ENCODE peak calls at places on chromosomes 6 and 20, in six cellular contexts. One of them, this sample, is unnamed.

GRCh38 chr6:7883381-7883780 is 27.2 kb downstream of the TXNDC5 start:
- DNase-seq in H9: no peak
- DNase-seq in PC-3: no peak
- DNase-seq in neural progenitor cell: no peak
- DNase-seq in heart left ventricle: no peak
- DNase-seq in GM12878: no peak
- DNase-seq in this sample: no peak

GRCh38 chr6:35713426-35713825 is 23.4 kb upstream of the ARMC12 start:
- DNase-seq in H9: no peak
- DNase-seq in PC-3: no peak
- DNase-seq in neural progenitor cell: no peak
- DNase-seq in heart left ventricle: no peak
- DNase-seq in GM12878: no peak
- DNase-seq in this sample: no peak

GRCh38 chr6:157235600-157236039 is 87.7 kb downstream of the TMEM242 start:
- DNase-seq in H9: peak
- DNase-seq in PC-3: no peak
- DNase-seq in neural progenitor cell: peak
- DNase-seq in heart left ventricle: peak
- DNase-seq in GM12878: no peak
- DNase-seq in this sample: peak

GRCh38 chr20:48583171-48583570 is 244.6 kb downstream of the PREX1 start:
- DNase-seq in H9: no peak
- DNase-seq in PC-3: no peak
- DNase-seq in neural progenitor cell: no peak
- DNase-seq in heart left ventricle: no peak
- DNase-seq in GM12878: no peak
- DNase-seq in this sample: no peak

GRCh38 chr20:227439-228105 is 514 bp downstream of the DEFB129 start:
- DNase-seq in H9: no peak
- DNase-seq in PC-3: no peak
- DNase-seq in neural progenitor cell: no peak
- DNase-seq in heart left ventricle: no peak
- DNase-seq in GM12878: no peak
- DNase-seq in this sample: no peak

GRCh38 chr6:144377586-144377985 is 92.5 kb downstream of the UTRN start:
- DNase-seq in H9: no peak
- DNase-seq in PC-3: no peak
- DNase-seq in neural progenitor cell: no peak
- DNase-seq in heart left ventricle: no peak
- DNase-seq in GM12878: no peak
- DNase-seq in this sample: no peak

GRCh38 chr20:37552415-37552814 is 24.7 kb upstream of the BLCAP start:
- DNase-seq in H9: no peak
- DNase-seq in PC-3: peak
- DNase-seq in neural progenitor cell: no peak
- DNase-seq in heart left ventricle: no peak
- DNase-seq in GM12878: no peak
- DNase-seq in this sample: peak

GRCh38 chr6:152698692-152699091 is 995 bp downstream of the MYCT1 start:
- DNase-seq in H9: no peak
- DNase-seq in PC-3: no peak
- DNase-seq in neural progenitor cell: no peak
- DNase-seq in heart left ventricle: no peak
- DNase-seq in GM12878: no peak
- DNase-seq in this sample: no peak

GRCh38 chr6:168002812-168003211 is 5.3 kb downstream of the KIF25 start:
- DNase-seq in H9: no peak
- DNase-seq in PC-3: no peak
- DNase-seq in neural progenitor cell: peak
- DNase-seq in heart left ventricle: no peak
- DNase-seq in GM12878: no peak
- DNase-seq in this sample: peak

GRCh38 chr6:169046021-169046420 is 207.6 kb downstream of the THBS2 start:
- DNase-seq in H9: no peak
- DNase-seq in PC-3: no peak
- DNase-seq in neural progenitor cell: no peak
- DNase-seq in heart left ventricle: no peak
- DNase-seq in GM12878: no peak
- DNase-seq in this sample: no peak

GRCh38 chr6:20952605-20953004 is 418.3 kb downstream of the CDKAL1 start:
- DNase-seq in H9: peak
- DNase-seq in PC-3: peak
- DNase-seq in neural progenitor cell: no peak
- DNase-seq in heart left ventricle: no peak
- DNase-seq in GM12878: no peak
- DNase-seq in this sample: peak

GRCh38 chr20:49983848-49984408 is 1.1 kb downstream of the SNAI1 start:
- DNase-seq in H9: no peak
- DNase-seq in PC-3: no peak
- DNase-seq in neural progenitor cell: no peak
- DNase-seq in heart left ventricle: peak
- DNase-seq in GM12878: no peak
- DNase-seq in this sample: no peak

GRCh38 chr6:1383729-1384548 is 5.4 kb upstream of the FOXF2 start:
- DNase-seq in H9: peak
- DNase-seq in PC-3: no peak
- DNase-seq in neural progenitor cell: peak
- DNase-seq in heart left ventricle: no peak
- DNase-seq in GM12878: no peak
- DNase-seq in this sample: no peak

GRCh38 chr6:71886184-71887005 is at the start of gene RIMS1:
- DNase-seq in H9: peak
- DNase-seq in PC-3: no peak
- DNase-seq in neural progenitor cell: peak
- DNase-seq in heart left ventricle: no peak
- DNase-seq in GM12878: no peak
- DNase-seq in this sample: peak

GRCh38 chr6:118843685-118844390 is 50.1 kb upstream of the ASF1A start:
- DNase-seq in H9: no peak
- DNase-seq in PC-3: no peak
- DNase-seq in neural progenitor cell: no peak
- DNase-seq in heart left ventricle: no peak
- DNase-seq in GM12878: peak
- DNase-seq in this sample: no peak

GRCh38 chr20:33664762-33665144 is 2.0 kb upstream of the ACTL10 start:
- DNase-seq in H9: no peak
- DNase-seq in PC-3: no peak
- DNase-seq in neural progenitor cell: no peak
- DNase-seq in heart left ventricle: no peak
- DNase-seq in GM12878: no peak
- DNase-seq in this sample: no peak

GRCh38 chr20:49768204-49769124 is 44.2 kb upstream of the SLC9A8 start:
- DNase-seq in H9: peak
- DNase-seq in PC-3: peak
- DNase-seq in neural progenitor cell: peak
- DNase-seq in heart left ventricle: peak
- DNase-seq in GM12878: peak
- DNase-seq in this sample: no peak

GRCh38 chr6:139370047-139370706 is 4.3 kb downstream of the CITED2 start:
- DNase-seq in H9: no peak
- DNase-seq in PC-3: peak
- DNase-seq in neural progenitor cell: peak
- DNase-seq in heart left ventricle: no peak
- DNase-seq in GM12878: no peak
- DNase-seq in this sample: peak

GRCh38 chr20:32112862-32113261 is 3.3 kb downstream of the TM9SF4 start:
- DNase-seq in H9: no peak
- DNase-seq in PC-3: no peak
- DNase-seq in neural progenitor cell: no peak
- DNase-seq in heart left ventricle: peak
- DNase-seq in GM12878: no peak
- DNase-seq in this sample: no peak

GRCh38 chr6:132395015-132395597 is 6.2 kb downstream of the MOXD1 start:
- DNase-seq in H9: no peak
- DNase-seq in PC-3: no peak
- DNase-seq in neural progenitor cell: no peak
- DNase-seq in heart left ventricle: no peak
- DNase-seq in GM12878: no peak
- DNase-seq in this sample: no peak

GRCh38 chr6:95519228-95520037 is 57.9 kb upstream of the MANEA start:
- DNase-seq in H9: peak
- DNase-seq in PC-3: no peak
- DNase-seq in neural progenitor cell: no peak
- DNase-seq in heart left ventricle: no peak
- DNase-seq in GM12878: no peak
- DNase-seq in this sample: no peak

GRCh38 chr6:91434135-91434534 is 847.3 kb upstream of the MAP3K7 start:
- DNase-seq in H9: no peak
- DNase-seq in PC-3: peak
- DNase-seq in neural progenitor cell: no peak
- DNase-seq in heart left ventricle: no peak
- DNase-seq in GM12878: no peak
- DNase-seq in this sample: no peak

GRCh38 chr6:130980310-130981032 is 82.6 kb downstream of the EPB41L2 start:
- DNase-seq in H9: no peak
- DNase-seq in PC-3: no peak
- DNase-seq in neural progenitor cell: no peak
- DNase-seq in heart left ventricle: peak
- DNase-seq in GM12878: no peak
- DNase-seq in this sample: no peak

GRCh38 chr6:131413191-131413830 is 159.7 kb upstream of the ARG1 start:
- DNase-seq in H9: no peak
- DNase-seq in PC-3: no peak
- DNase-seq in neural progenitor cell: no peak
- DNase-seq in heart left ventricle: no peak
- DNase-seq in GM12878: no peak
- DNase-seq in this sample: no peak

GRCh38 chr6:26195376-26195923 is 108.2 kb downstream of the HFE start:
- DNase-seq in H9: peak
- DNase-seq in PC-3: peak
- DNase-seq in neural progenitor cell: peak
- DNase-seq in heart left ventricle: peak
- DNase-seq in GM12878: peak
- DNase-seq in this sample: peak

GRCh38 chr6:36636687-36637418 is 41.7 kb upstream of the CDKN1A start:
- DNase-seq in H9: no peak
- DNase-seq in PC-3: no peak
- DNase-seq in neural progenitor cell: no peak
- DNase-seq in heart left ventricle: no peak
- DNase-seq in GM12878: no peak
- DNase-seq in this sample: no peak

GRCh38 chr6:106158816-106159215 is 72.7 kb downstream of the PRDM1 start:
- DNase-seq in H9: no peak
- DNase-seq in PC-3: no peak
- DNase-seq in neural progenitor cell: no peak
- DNase-seq in heart left ventricle: no peak
- DNase-seq in GM12878: no peak
- DNase-seq in this sample: no peak

GRCh38 chr6:43402819-43403218 is 24.5 kb upstream of the ABCC10 start:
- DNase-seq in H9: no peak
- DNase-seq in PC-3: no peak
- DNase-seq in neural progenitor cell: no peak
- DNase-seq in heart left ventricle: no peak
- DNase-seq in GM12878: no peak
- DNase-seq in this sample: peak
- TF ChIP-seq CTCF in H9: peak
- TF ChIP-seq CTCF in PC-3: no peak
- TF ChIP-seq CTCF in neural progenitor cell: no peak
- TF ChIP-seq CTCF in heart left ventricle: no peak
- TF ChIP-seq CTCF in GM12878: no peak
- TF ChIP-seq CTCF in this sample: peak

GRCh38 chr6:158766621-158767435 is 52.3 kb downstream of the EZR start:
- DNase-seq in H9: no peak
- DNase-seq in PC-3: no peak
- DNase-seq in neural progenitor cell: no peak
- DNase-seq in heart left ventricle: no peak
- DNase-seq in GM12878: no peak
- DNase-seq in this sample: no peak

GRCh38 chr6:158767714-158768113 is 51.5 kb downstream of the EZR start:
- DNase-seq in H9: no peak
- DNase-seq in PC-3: no peak
- DNase-seq in neural progenitor cell: no peak
- DNase-seq in heart left ventricle: no peak
- DNase-seq in GM12878: no peak
- DNase-seq in this sample: no peak

GRCh38 chr6:158769228-158769627 is 49.9 kb downstream of the EZR start:
- DNase-seq in H9: no peak
- DNase-seq in PC-3: no peak
- DNase-seq in neural progenitor cell: no peak
- DNase-seq in heart left ventricle: peak
- DNase-seq in GM12878: no peak
- DNase-seq in this sample: no peak

GRCh38 chr6:158769696-158770446 is 49.3 kb downstream of the EZR start:
- DNase-seq in H9: no peak
- DNase-seq in PC-3: no peak
- DNase-seq in neural progenitor cell: no peak
- DNase-seq in heart left ventricle: peak
- DNase-seq in GM12878: no peak
- DNase-seq in this sample: no peak

GRCh38 chr6:158768396-158768795 is 50.8 kb downstream of the EZR start:
- DNase-seq in H9: no peak
- DNase-seq in PC-3: no peak
- DNase-seq in neural progenitor cell: no peak
- DNase-seq in heart left ventricle: no peak
- DNase-seq in GM12878: no peak
- DNase-seq in this sample: no peak
- H3K27ac ChIP-seq in H9: no peak
- H3K27ac ChIP-seq in PC-3: no peak
- H3K27ac ChIP-seq in neural progenitor cell: no peak
- H3K27ac ChIP-seq in heart left ventricle: no peak
- H3K27ac ChIP-seq in GM12878: no peak
- H3K27ac ChIP-seq in this sample: no peak

GRCh38 chr6:34547921-34548644 is 8.0 kb downstream of the SPDEF start:
- DNase-seq in H9: no peak
- DNase-seq in PC-3: peak
- DNase-seq in neural progenitor cell: no peak
- DNase-seq in heart left ventricle: no peak
- DNase-seq in GM12878: no peak
- DNase-seq in this sample: no peak
- TF ChIP-seq CTCF in H9: no peak
- TF ChIP-seq CTCF in PC-3: no peak
- TF ChIP-seq CTCF in neural progenitor cell: no peak
- TF ChIP-seq CTCF in heart left ventricle: no peak
- TF ChIP-seq CTCF in GM12878: no peak
- TF ChIP-seq CTCF in this sample: no peak

GRCh38 chr20:17226410-17227198 is at the start of gene PCSK2:
- DNase-seq in H9: peak
- DNase-seq in PC-3: no peak
- DNase-seq in neural progenitor cell: peak
- DNase-seq in heart left ventricle: peak
- DNase-seq in GM12878: no peak
- DNase-seq in this sample: peak

GRCh38 chr20:17227199-17227535 is 327 bp downstream of the PCSK2 start:
- DNase-seq in H9: no peak
- DNase-seq in PC-3: no peak
- DNase-seq in neural progenitor cell: no peak
- DNase-seq in heart left ventricle: peak
- DNase-seq in GM12878: no peak
- DNase-seq in this sample: no peak

GRCh38 chr20:17229256-17229655 is 2.4 kb downstream of the PCSK2 start:
- DNase-seq in H9: no peak
- DNase-seq in PC-3: no peak
- DNase-seq in neural progenitor cell: peak
- DNase-seq in heart left ventricle: no peak
- DNase-seq in GM12878: no peak
- DNase-seq in this sample: no peak

GRCh38 chr20:17228624-17229061 is 1.8 kb downstream of the PCSK2 start:
- DNase-seq in H9: peak
- DNase-seq in PC-3: no peak
- DNase-seq in neural progenitor cell: peak
- DNase-seq in heart left ventricle: no peak
- DNase-seq in GM12878: no peak
- DNase-seq in this sample: peak

GRCh38 chr20:17227669-17228623 is 1.1 kb downstream of the PCSK2 start:
- DNase-seq in H9: peak
- DNase-seq in PC-3: no peak
- DNase-seq in neural progenitor cell: peak
- DNase-seq in heart left ventricle: no peak
- DNase-seq in GM12878: no peak
- DNase-seq in this sample: peak
- H3K27ac ChIP-seq in H9: no peak
- H3K27ac ChIP-seq in PC-3: no peak
- H3K27ac ChIP-seq in neural progenitor cell: no peak
- H3K27ac ChIP-seq in heart left ventricle: no peak
- H3K27ac ChIP-seq in GM12878: no peak
- H3K27ac ChIP-seq in this sample: peak